ENCODE peak calls at places on chromosomes 2 and 18, in six cellular contexts. T is HCT116, Y is left colon, Z is HuH-7.5, P is T-helper 2 cell, K is head of caudate nucleus. X is an unnamed sample.

GRCh38 chr2:203857656-203858055 is 9.9 kb upstream of the CTLA4 start:
- DNase-seq in T (no peak), Y (no peak), Z (no peak), P (no peak), K (no peak), X (no peak)

GRCh38 chr2:29455202-29455885 is 340.1 kb downstream of the CLIP4 start:
- DNase-seq in T (no peak), Y (no peak), Z (no peak), P (no peak), K (no peak), X (no peak)

GRCh38 chr2:200185575-200186103 is 120.9 kb upstream of the SPATS2L start:
- DNase-seq in T (no peak), Y (no peak), Z (no peak), P (no peak), K (no peak), X (no peak)

GRCh38 chr18:59271606-59272220 is 1.5 kb downstream of the RAX start:
- DNase-seq in T (no peak), Y (no peak), Z (no peak), P (no peak), K (no peak), X (no peak)

GRCh38 chr2:158659483-158659882 is 135.6 kb upstream of the DAPL1 start:
- DNase-seq in T (no peak), Y (no peak), Z (no peak), P (no peak), K (no peak), X (no peak)

GRCh38 chr2:135532581-135532980 is 1.3 kb downstream of the R3HDM1 start:
- DNase-seq in T (no peak), Y (no peak), Z (no peak), P (no peak), K (no peak), X (no peak)

GRCh38 chr18:8049147-8049546 is 482.0 kb downstream of the PTPRM start:
- DNase-seq in T (no peak), Y (no peak), Z (no peak), P (no peak), K (no peak), X (no peak)

GRCh38 chr2:204177977-204178522 is 241.5 kb downstream of the ICOS start:
- DNase-seq in T (peak; percentile 19), Y (peak; percentile 28), Z (peak; percentile 12), P (peak; percentile 60), K (peak; percentile 43), X (peak; percentile 10)

GRCh38 chr2:104405628-104406027 is 448.3 kb upstream of the POU3F3 start:
- DNase-seq in T (no peak), Y (no peak), Z (no peak), P (no peak), K (peak; percentile 35), X (no peak)